ENCODE peak calls at places on chromosomes 7 and 10, in eight cellular contexts. H, A, E, I, P, X, L and R are unnamed samples.
A peak's percentile ranks its signal among the peaks of the same experiment; 100 is the strongest.

GRCh38 chr10:59635502-59636290 is 74.0 kb downstream of the SLC16A9 start:
- DNase-seq in H (no peak), A (no peak), E (no peak), I (no peak), P (no peak), X (no peak), L (no peak), R (no peak)

GRCh38 chr7:537911-538634 is 18.4 kb upstream of the PDGFA start:
- DNase-seq in H (no peak), A (peak; percentile 89), E (peak; percentile 96), I (peak; percentile 54), P (peak; percentile 83), X (peak; percentile 71), L (peak; percentile 65), R (no peak)

GRCh38 chr7:75879771-75880184 is 944 bp downstream of the RHBDD2 start:
- DNase-seq in H (no peak), A (no peak), E (no peak), I (no peak), P (no peak), X (no peak), L (peak; percentile 37), R (peak; percentile 52)

GRCh38 chr10:102241444-102242117 is at the start of gene PITX3:
- DNase-seq in H (peak; percentile 87), A (peak; percentile 93), E (peak; percentile 89), I (peak; percentile 96), P (peak; percentile 90), X (peak; percentile 95), L (peak; percentile 92), R (peak; percentile 98)

GRCh38 chr7:29332027-29332806 is 137.6 kb downstream of the CHN2 start:
- DNase-seq in H (no peak), A (no peak), E (no peak), I (no peak), P (no peak), X (no peak), L (no peak), R (no peak)

GRCh38 chr10:70052462-70053211 is at the start of gene MACROH2A2:
- DNase-seq in H (peak; percentile 73), A (no peak), E (peak; percentile 82), I (no peak), P (peak; percentile 47), X (peak; percentile 70), L (peak; percentile 12), R (no peak)

GRCh38 chr7:51229106-51229537 is 87.5 kb downstream of the COBL start:
- DNase-seq in H (no peak), A (no peak), E (no peak), I (no peak), P (no peak), X (no peak), L (no peak), R (no peak)

GRCh38 chr7:4204530-4205165 is 477.4 kb upstream of the FOXK1 start:
- DNase-seq in H (peak; percentile 37), A (peak; percentile 60), E (peak; percentile 18), I (no peak), P (no peak), X (no peak), L (no peak), R (no peak)

GRCh38 chr7:114939484-114940097 is 17.7 kb downstream of the MDFIC start:
- DNase-seq in H (no peak), A (no peak), E (no peak), I (no peak), P (no peak), X (no peak), L (no peak), R (no peak)

GRCh38 chr7:139127648-139128047 is 18.1 kb upstream of the ZC3HAV1 start:
- DNase-seq in H (no peak), A (no peak), E (peak; percentile 23), I (no peak), P (no peak), X (no peak), L (peak; percentile 23), R (peak; percentile 22)

GRCh38 chr7:94049615-94050014 is 45.5 kb upstream of the BET1 start:
- DNase-seq in H (no peak), A (no peak), E (no peak), I (no peak), P (no peak), X (no peak), L (no peak), R (no peak)

GRCh38 chr7:47677664-47678063 is 95.8 kb upstream of the TNS3 start:
- DNase-seq in H (no peak), A (no peak), E (no peak), I (no peak), P (no peak), X (no peak), L (no peak), R (no peak)

GRCh38 chr10:9824546-9825164 is 1193.0 kb upstream of the CELF2 start:
- DNase-seq in H (no peak), A (no peak), E (no peak), I (no peak), P (no peak), X (no peak), L (no peak), R (peak; percentile 58)

GRCh38 chr7:121953164-121953563 is 80.2 kb downstream of the PTPRZ1 start:
- DNase-seq in H (no peak), A (no peak), E (no peak), I (no peak), P (no peak), X (no peak), L (no peak), R (no peak)

GRCh38 chr7:265192-265997 is 24.6 kb upstream of the FOXL3 start:
- DNase-seq in H (peak; percentile 56), A (peak; percentile 44), E (no peak), I (no peak), P (no peak), X (peak; percentile 18), L (no peak), R (no peak)

GRCh38 chr7:6015917-6016652 is 7.0 kb downstream of the AIMP2 start:
- DNase-seq in H (peak; percentile 82), A (no peak), E (no peak), I (no peak), P (no peak), X (peak; percentile 81), L (no peak), R (peak; percentile 84)

GRCh38 chr7:118183254-118183585 is 744 bp upstream of the LSM8 start:
- DNase-seq in H (no peak), A (peak; percentile 65), E (peak; percentile 6), I (no peak), P (no peak), X (no peak), L (no peak), R (peak; percentile 77)

GRCh38 chr7:81447351-81447952 is 322.4 kb downstream of the HGF start:
- DNase-seq in H (no peak), A (no peak), E (peak; percentile 83), I (no peak), P (peak; percentile 47), X (no peak), L (peak; percentile 14), R (peak; percentile 68)

GRCh38 chr10:113068178-113068890 is 118.3 kb downstream of the TCF7L2 start:
- DNase-seq in H (no peak), A (no peak), E (no peak), I (no peak), P (no peak), X (peak; percentile 34), L (no peak), R (no peak)

GRCh38 chr10:58330397-58330796 is 4.4 kb upstream of the UBE2D1 start:
- DNase-seq in H (no peak), A (no peak), E (no peak), I (no peak), P (no peak), X (no peak), L (no peak), R (no peak)

GRCh38 chr10:76459016-76459415 is 1027.6 kb downstream of the LRMDA start:
- DNase-seq in H (no peak), A (no peak), E (no peak), I (no peak), P (no peak), X (no peak), L (peak; percentile 48), R (no peak)

GRCh38 chr7:30634634-30635201 is 40.0 kb downstream of the GARS1 start:
- DNase-seq in H (no peak), A (no peak), E (no peak), I (no peak), P (no peak), X (no peak), L (no peak), R (no peak)
- TF ChIP-seq POLR2A in H (no peak), A (no peak), E (no peak), I (no peak), P (no peak), X (no peak), L (no peak), R (no peak)

GRCh38 chr10:77756319-77757232 is 119.0 kb upstream of the KCNMA1 start:
- DNase-seq in H (no peak), A (no peak), E (peak; percentile 68), I (peak; percentile 55), P (peak; percentile 47), X (no peak), L (peak; percentile 78), R (peak; percentile 50)
- TF ChIP-seq POLR2A in H (no peak), A (no peak), E (no peak), I (no peak), P (no peak), X (no peak), L (no peak), R (no peak)

DNA sequence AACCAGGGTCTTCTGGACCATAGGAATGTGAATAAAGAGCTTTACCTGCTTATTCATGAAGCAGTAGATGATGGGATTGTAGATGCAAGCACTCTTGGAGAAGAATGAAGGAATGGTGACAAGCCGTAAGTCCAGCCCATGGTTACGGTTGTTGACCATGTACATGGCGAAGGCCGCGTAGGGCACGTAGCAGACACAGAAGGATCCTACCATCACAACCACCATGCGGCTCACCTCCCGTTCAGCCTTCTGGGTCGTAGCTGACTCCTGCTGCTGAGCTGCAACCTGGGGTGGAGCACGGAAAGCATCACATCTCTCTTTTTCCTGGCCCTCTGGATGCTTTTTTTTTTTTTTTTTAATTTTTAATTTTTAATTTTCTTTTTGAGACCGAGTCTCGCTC is 2.0 kb downstream of the OPN1SW start:
- DNase-seq in H (no peak), A (no peak), E (no peak), I (no peak), P (no peak), X (no peak), L (no peak), R (no peak)
- TF ChIP-seq POLR2A in H (no peak), A (no peak), E (no peak), I (peak; percentile 8), P (no peak), X (no peak), L (no peak), R (no peak)

GRCh38 chr10:80468806-80469421 is 14.8 kb downstream of the TSPAN14 start:
- DNase-seq in H (no peak), A (no peak), E (no peak), I (no peak), P (no peak), X (no peak), L (no peak), R (no peak)

GRCh38 chr10:80465839-80466590 is 11.9 kb downstream of the TSPAN14 start:
- DNase-seq in H (no peak), A (peak; percentile 49), E (no peak), I (no peak), P (no peak), X (no peak), L (no peak), R (peak; percentile 29)

GRCh38 chr10:80466724-80467326 is 12.7 kb downstream of the TSPAN14 start:
- DNase-seq in H (no peak), A (no peak), E (no peak), I (no peak), P (no peak), X (no peak), L (no peak), R (peak; percentile 59)

GRCh38 chr10:80470266-80470665 is 16.2 kb downstream of the TSPAN14 start:
- DNase-seq in H (no peak), A (no peak), E (no peak), I (no peak), P (no peak), X (no peak), L (no peak), R (no peak)

GRCh38 chr10:80468002-80468401 is 13.9 kb downstream of the TSPAN14 start:
- DNase-seq in H (peak; percentile 78), A (peak; percentile 94), E (no peak), I (peak; percentile 51), P (no peak), X (peak; percentile 78), L (peak; percentile 90), R (peak; percentile 26)
- TF ChIP-seq POLR2A in H (peak; percentile 34), A (peak; percentile 9), E (no peak), I (no peak), P (no peak), X (no peak), L (peak; percentile 25), R (no peak)